ENCODE peak calls at places on chromosome 3, in eight cellular contexts. Z is epithelial cell of esophagus, S is breast epithelium, A is neural crest cell, B is B cell, R is A673, L is pancreas, J is HL-60. M is an unnamed sample.

GRCh38 chr3:5891721-5892120 is 704.2 kb downstream of the EDEM1 start:
- DNase-seq in B (no peak), A (no peak), L (no peak), Z (no peak), J (no peak), R (peak), S (no peak), M (no peak)

GRCh38 chr3:37852097-37852496 is 9.6 kb upstream of the CTDSPL start:
- DNase-seq in Z (peak), R (no peak), B (no peak), S (no peak), A (no peak), L (no peak), J (no peak), M (no peak)

GRCh38 chr3:176352716-176353334 is 844.5 kb downstream of the TBL1XR1 start:
- DNase-seq in A (no peak), J (no peak), Z (peak), B (no peak), L (no peak), R (no peak), S (no peak), M (no peak)

GRCh38 chr3:11944052-11944673 is 60.0 kb upstream of the SYN2 start:
- DNase-seq in L (no peak), S (no peak), A (no peak), J (peak), Z (peak), R (peak), B (no peak), M (peak)

GRCh38 chr3:12371525-12372140 is 82.8 kb downstream of the PPARG start:
- DNase-seq in R (no peak), B (no peak), J (no peak), Z (peak), L (no peak), A (no peak), S (no peak), M (no peak)

GRCh38 chr3:107272885-107273284 is 104.4 kb upstream of the CCDC54 start:
- DNase-seq in A (no peak), L (no peak), B (no peak), S (no peak), Z (no peak), R (no peak), J (no peak), M (no peak)

GRCh38 chr3:68919000-68919399 is 13.3 kb downstream of the TAFA4 start:
- DNase-seq in S (no peak), L (no peak), Z (peak), R (peak), B (no peak), J (no peak), A (no peak), M (peak)

GRCh38 chr3:75001330-75001729 is 386.9 kb upstream of the CNTN3 start:
- DNase-seq in Z (peak), L (no peak), R (peak), J (no peak), S (no peak), A (no peak), B (no peak), M (no peak)

GRCh38 chr3:36679384-36680200 is 84.8 kb downstream of the DCLK3 start:
- DNase-seq in J (peak), L (no peak), R (peak), S (no peak), Z (peak), A (no peak), B (no peak), M (no peak)

GRCh38 chr3:113468536-113468935 is 27.2 kb upstream of the CFAP44 start:
- DNase-seq in Z (no peak), J (no peak), B (no peak), R (peak), L (no peak), S (no peak), A (no peak), M (no peak)

GRCh38 chr3:156535162-156535627 is 19.7 kb downstream of the SSR3 start:
- DNase-seq in S (no peak), A (peak), L (no peak), Z (peak), B (no peak), R (peak), J (no peak), M (peak)

GRCh38 chr3:69282191-69282590 is 103.7 kb downstream of the FRMD4B start:
- DNase-seq in B (no peak), A (no peak), R (no peak), L (no peak), S (no peak), Z (no peak), J (no peak), M (no peak)

GRCh38 chr3:194933465-194933864 is 247.8 kb downstream of the FAM43A start:
- DNase-seq in B (no peak), J (no peak), Z (no peak), A (no peak), R (no peak), L (no peak), S (no peak), M (no peak)

GRCh38 chr3:55842204-55842603 is 355.1 kb upstream of the WNT5A start:
- DNase-seq in L (no peak), R (no peak), B (no peak), S (no peak), Z (no peak), A (no peak), J (no peak), M (no peak)

GRCh38 chr3:188295876-188296275 is 141.9 kb downstream of the LPP start:
- DNase-seq in J (no peak), L (no peak), R (no peak), A (no peak), S (no peak), B (no peak), Z (peak), M (no peak)

GRCh38 chr3:136195258-136196063 is 674 bp downstream of the MSL2 start:
- DNase-seq in L (peak), S (peak), B (peak), Z (peak), J (peak), R (peak), A (peak), M (peak)

GRCh38 chr3:56915969-56916586 is 114.3 kb upstream of the ARHGEF3 start:
- DNase-seq in A (no peak), R (no peak), S (no peak), L (no peak), Z (no peak), B (peak), J (no peak), M (no peak)

GRCh38 chr3:36649078-36649477 is 115.3 kb downstream of the DCLK3 start:
- DNase-seq in R (no peak), J (no peak), Z (no peak), L (no peak), A (no peak), B (no peak), S (no peak), M (no peak)

GRCh38 chr3:48614044-48614443 is 4.6 kb upstream of the UQCRC1 start:
- DNase-seq in Z (peak), A (no peak), B (no peak), R (no peak), S (no peak), J (peak), L (no peak), M (no peak)

GRCh38 chr3:18223591-18224338 is 201.4 kb downstream of the SATB1 start:
- DNase-seq in S (no peak), R (peak), A (no peak), L (no peak), J (peak), B (peak), Z (no peak), M (no peak)

GRCh38 chr3:45644467-45645201 is 44.6 kb upstream of the SACM1L start:
- DNase-seq in B (no peak), A (no peak), S (no peak), J (no peak), R (no peak), Z (peak), L (no peak), M (no peak)

GRCh38 chr3:14857506-14857905 is 38.7 kb downstream of the FGD5 start:
- DNase-seq in B (no peak), R (no peak), Z (no peak), A (no peak), J (no peak), L (no peak), S (no peak), M (no peak)

GRCh38 chr3:20673866-20674265 is 487.9 kb upstream of the SGO1 start:
- DNase-seq in A (no peak), B (no peak), Z (no peak), S (no peak), R (no peak), J (no peak), L (no peak), M (no peak)

GRCh38 chr3:79111375-79112052 is 656.3 kb downstream of the ROBO1 start:
- DNase-seq in R (no peak), A (no peak), L (no peak), Z (no peak), S (no peak), J (no peak), B (no peak), M (no peak)

GRCh38 chr3:8443829-8444791 is 57.5 kb upstream of the LMCD1 start:
- DNase-seq in S (peak), B (no peak), A (peak), J (no peak), R (peak), L (peak), Z (peak), M (peak)

GRCh38 chr3:149581681-149582349 is 76.0 kb downstream of the WWTR1 start:
- DNase-seq in S (no peak), A (no peak), J (no peak), R (peak), B (no peak), Z (peak), L (no peak), M (no peak)

GRCh38 chr3:127074900-127075360 is 92.0 kb downstream of the PLXNA1 start:
- DNase-seq in A (no peak), Z (peak), R (peak), J (no peak), L (peak), B (no peak), S (no peak), M (no peak)

GRCh38 chr3:143850877-143851276 is 2.6 kb upstream of the SLC9A9 start:
- DNase-seq in J (no peak), B (no peak), Z (peak), A (no peak), R (no peak), L (no peak), S (no peak), M (no peak)

GRCh38 chr3:143859465-143860203 is 11.4 kb upstream of the SLC9A9 start:
- DNase-seq in S (no peak), A (no peak), Z (no peak), J (no peak), L (no peak), B (no peak), R (no peak), M (no peak)

GRCh38 chr3:143856252-143856977 is 8.1 kb upstream of the SLC9A9 start:
- DNase-seq in L (no peak), Z (peak), R (no peak), S (no peak), J (no peak), B (no peak), A (no peak), M (no peak)

GRCh38 chr3:143851331-143852017 is 3.2 kb upstream of the SLC9A9 start:
- DNase-seq in S (no peak), J (no peak), A (no peak), L (no peak), R (no peak), Z (peak), B (no peak), M (no peak)

DNA sequence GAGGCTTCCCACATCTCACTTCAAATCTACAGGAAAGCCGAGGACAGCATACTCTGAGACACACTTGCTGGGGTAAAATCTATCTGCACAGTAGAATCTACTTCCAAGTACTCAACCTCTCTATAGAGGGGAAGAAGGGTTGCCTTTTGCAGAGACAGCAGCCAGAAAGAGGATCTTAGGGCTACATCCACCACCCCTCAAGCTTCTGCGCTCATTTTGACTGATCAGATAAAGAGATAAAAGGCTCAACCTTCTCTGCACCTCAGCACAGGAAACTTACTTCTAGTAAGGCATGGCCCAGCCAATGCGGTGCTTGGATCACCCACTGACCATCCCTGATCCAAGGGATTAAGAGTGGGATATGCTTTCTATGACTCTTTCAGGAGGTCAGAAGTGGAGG is 6.9 kb upstream of the SLC9A9 start:
- DNase-seq in L (no peak), Z (no peak), B (no peak), R (no peak), S (no peak), J (no peak), A (no peak), M (no peak)
- TF ChIP-seq CTCF in L (no peak), Z (no peak), B (no peak), R (no peak), S (no peak), J (no peak), A (no peak), M (no peak)

DNA sequence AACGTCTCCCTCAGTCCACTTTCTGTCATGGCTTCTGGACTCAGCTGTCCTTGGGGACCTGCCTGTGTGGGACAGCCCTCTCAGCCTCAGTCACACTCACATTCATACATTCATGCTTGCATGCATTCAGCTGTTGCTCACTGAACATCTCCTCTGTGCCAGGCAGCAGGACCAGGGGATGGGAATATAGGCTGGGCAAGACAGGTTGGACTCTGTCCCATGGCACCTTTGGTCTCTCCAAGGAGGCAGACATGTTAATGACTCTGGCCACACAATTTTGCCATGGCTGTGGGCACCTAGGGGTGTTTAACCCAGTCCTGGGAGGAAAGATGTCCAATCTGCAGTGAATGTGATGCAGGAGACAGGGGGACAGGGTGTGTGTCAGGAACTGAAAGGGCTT is 7.8 kb upstream of the DNAH1 start:
- DNase-seq in B (no peak), Z (no peak), L (no peak), J (no peak), S (no peak), R (no peak), A (no peak), M (no peak)
- TF ChIP-seq CTCF in B (no peak), Z (no peak), L (no peak), J (no peak), S (no peak), R (no peak), A (no peak), M (no peak)

GRCh38 chr3:143428351-143428750 is 308.8 kb downstream of the CHST2 start:
- DNase-seq in Z (no peak), R (no peak), S (no peak), B (no peak), J (no peak), A (no peak), L (no peak), M (no peak)

GRCh38 chr3:143430582-143430981 is 311.0 kb downstream of the CHST2 start:
- DNase-seq in Z (no peak), L (no peak), A (no peak), S (no peak), B (no peak), J (no peak), R (no peak), M (no peak)

GRCh38 chr3:143429628-143430514 is 310.3 kb downstream of the CHST2 start:
- DNase-seq in S (no peak), J (no peak), Z (no peak), B (no peak), R (no peak), A (no peak), L (no peak), M (no peak)

GRCh38 chr3:143436231-143436930 is 316.8 kb downstream of the CHST2 start:
- DNase-seq in Z (no peak), J (no peak), S (no peak), R (no peak), B (no peak), L (no peak), A (no peak), M (no peak)

DNA sequence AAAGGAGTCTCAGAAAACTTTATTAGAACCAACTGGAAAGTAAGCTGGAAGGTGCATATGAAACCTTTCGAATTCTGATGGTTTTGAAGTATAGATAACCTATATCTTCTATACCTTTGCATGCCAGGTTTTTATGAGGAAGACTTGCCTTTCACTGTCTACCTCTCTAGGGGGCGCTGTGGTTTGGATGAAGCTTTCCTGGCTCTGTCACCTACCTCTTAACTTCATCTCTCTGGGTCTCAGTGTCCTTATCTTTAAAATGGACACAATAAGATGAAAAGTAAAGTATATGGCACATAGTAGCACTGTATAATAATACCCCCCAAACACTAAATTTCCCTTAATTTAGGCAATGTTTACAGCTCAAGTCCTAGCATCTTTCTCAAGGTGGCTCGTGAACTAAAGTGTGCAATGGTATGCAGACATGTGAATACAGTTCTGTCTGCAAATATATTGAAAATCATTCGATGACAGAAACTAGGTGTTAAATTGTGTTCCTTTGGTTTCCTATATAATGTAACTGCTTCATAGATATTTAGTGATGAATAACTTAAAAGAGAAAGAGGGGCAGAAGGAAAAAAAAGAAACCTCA is 314.3 kb downstream of the CHST2 start:
- DNase-seq in R (peak), L (no peak), A (no peak), B (no peak), Z (peak), S (no peak), J (no peak), M (no peak)
- TF ChIP-seq CTCF in R (peak), L (no peak), A (peak), B (peak), Z (peak), S (no peak), J (peak), M (no peak)

GRCh38 chr3:50504681-50505080 is 1.2 kb upstream of the CACNA2D2 start:
- DNase-seq in S (no peak), A (no peak), J (no peak), L (no peak), B (no peak), R (no peak), Z (no peak), M (no peak)
- TF ChIP-seq CTCF in S (no peak), A (no peak), J (no peak), L (no peak), B (no peak), R (no peak), Z (no peak), M (no peak)

M was measured in Caco-2.